ENCODE peak calls at places on chromosomes 3 and 15, in ten cellular contexts. Q is lower lobe of right lung; O is COR-L47; G is GM19239; Y is EL; H is progenitor cell of endocrine pancreas; D is HT1080; L is stimulated activated CD8-positive, alpha-beta memory T cell treated with anti-CD3 and anti-CD28 coated beads, Interleukin-12 subunit alpha, Interleukin-12 subunit beta, amount 100 ng/mL, for 1 hour; S is RWPE1; J is T-helper 9 cell. F is an unnamed sample.

GRCh38 chr3:101509276-101509675 is 3.7 kb downstream of the SENP7 start:
- DNase-seq in Q (no peak), S (no peak), G (no peak), J (no peak), H (no peak), D (no peak), O (no peak), Y (peak), L (no peak), F (no peak)

GRCh38 chr15:93035953-93036810 is 52.8 kb downstream of the RGMA start:
- DNase-seq in Q (peak), O (peak), Y (no peak), H (no peak), J (peak), D (no peak), L (peak), S (no peak), G (peak), F (no peak)

GRCh38 chr15:95990833-95991232 is 339.7 kb upstream of the NR2F2 start:
- DNase-seq in Y (no peak), O (no peak), J (no peak), G (no peak), S (no peak), Q (no peak), L (no peak), D (peak), H (no peak), F (no peak)

GRCh38 chr3:100882571-100882981 is 110.6 kb downstream of the ABI3BP start:
- DNase-seq in L (no peak), Q (no peak), H (no peak), S (peak), G (no peak), J (no peak), Y (peak), O (no peak), D (peak), F (no peak)

GRCh38 chr3:84961492-84962255 is 2.9 kb downstream of the CADM2 start:
- DNase-seq in J (no peak), L (no peak), H (no peak), Y (no peak), O (no peak), D (no peak), G (no peak), S (no peak), Q (no peak), F (no peak)

GRCh38 chr15:78168591-78168990 is 19.4 kb downstream of the IDH3A start:
- DNase-seq in D (no peak), Y (no peak), J (no peak), H (no peak), G (no peak), Q (no peak), S (no peak), L (no peak), O (no peak), F (no peak)

GRCh38 chr3:112448939-112449338 is 50.3 kb downstream of the BTLA start:
- DNase-seq in O (no peak), Q (no peak), H (no peak), Y (no peak), S (no peak), J (no peak), L (no peak), D (no peak), G (no peak), F (no peak)

GRCh38 chr3:195557327-195557726 is 14.2 kb upstream of the PPP1R2 start:
- DNase-seq in G (no peak), O (no peak), L (no peak), S (no peak), Q (no peak), H (no peak), Y (no peak), D (no peak), J (no peak), F (no peak)

GRCh38 chr3:126983653-126984390 is 907 bp downstream of the PLXNA1 start:
- DNase-seq in O (no peak), G (no peak), J (peak), H (peak), S (no peak), Q (no peak), Y (peak), D (peak), L (peak), F (no peak)

GRCh38 chr3:100492810-100493140 is 356 bp downstream of the TMEM45A start:
- DNase-seq in L (no peak), J (no peak), S (no peak), H (no peak), O (no peak), G (no peak), Y (no peak), D (no peak), Q (no peak), F (no peak)

GRCh38 chr15:101188517-101189340 is 63.1 kb downstream of the CHSY1 start:
- DNase-seq in S (peak), O (no peak), Q (no peak), L (no peak), G (no peak), J (no peak), D (peak), H (no peak), Y (peak), F (peak)

GRCh38 chr3:192188218-192188835 is 539.0 kb downstream of the FGF12 start:
- DNase-seq in G (peak), D (peak), O (no peak), Y (peak), J (peak), S (peak), H (peak), L (peak), Q (peak), F (peak)

GRCh38 chr15:101450561-101451145 is 38.9 kb downstream of the PCSK6 start:
- DNase-seq in D (no peak), O (no peak), H (no peak), J (no peak), S (no peak), L (no peak), G (no peak), Y (no peak), Q (no peak), F (no peak)

GRCh38 chr3:124570232-124570631 is 160.0 kb upstream of the UMPS start:
- DNase-seq in O (no peak), L (no peak), S (no peak), H (no peak), Q (no peak), J (no peak), Y (no peak), G (no peak), D (no peak), F (no peak)

GRCh38 chr3:14042680-14043079 is 82.0 kb downstream of the CHCHD4 start:
- DNase-seq in L (no peak), J (no peak), Y (peak), G (no peak), S (no peak), H (no peak), O (no peak), Q (no peak), D (peak), F (no peak)

GRCh38 chr3:127084401-127084990 is 101.6 kb downstream of the PLXNA1 start:
- DNase-seq in H (no peak), Y (no peak), O (no peak), J (no peak), S (no peak), G (no peak), D (no peak), L (no peak), Q (peak), F (no peak)

GRCh38 chr15:78977091-78977571 is 32.3 kb upstream of the CTSH start:
- DNase-seq in S (no peak), G (peak), Y (no peak), H (no peak), L (no peak), D (no peak), Q (no peak), J (no peak), O (no peak), F (no peak)

GRCh38 chr15:79475312-79475711 is 43.2 kb downstream of the MINAR1 start:
- DNase-seq in J (no peak), Y (peak), O (no peak), L (no peak), H (no peak), G (no peak), S (no peak), D (no peak), Q (no peak), F (no peak)

F was measured in retinal pigment epithelial cell.